ENCODE peak calls at places on chromosomes 5 and 9, in eight cellular contexts. One of them, this sample, is unnamed.

GRCh38 chr5:179371681-179372675 is 26.7 kb upstream of the ADAMTS2 start:
- DNase-seq in endothelial cell: no peak
- DNase-seq in ascending aorta: no peak
- DNase-seq in psoas muscle: peak; percentile 40
- DNase-seq in tibial nerve: no peak
- DNase-seq in endothelial cell of umbilical vein: no peak
- DNase-seq in neural crest cell: no peak
- DNase-seq in nephron progenitor cell: no peak
- DNase-seq in this sample: peak; percentile 71

GRCh38 chr9:38256461-38256860 is 136.0 kb upstream of the ALDH1B1 start:
- DNase-seq in endothelial cell: no peak
- DNase-seq in ascending aorta: no peak
- DNase-seq in psoas muscle: no peak
- DNase-seq in tibial nerve: no peak
- DNase-seq in endothelial cell of umbilical vein: no peak
- DNase-seq in neural crest cell: no peak
- DNase-seq in nephron progenitor cell: no peak
- DNase-seq in this sample: no peak

GRCh38 chr5:86679529-86679928 is 61.8 kb downstream of the COX7C start:
- DNase-seq in endothelial cell: no peak
- DNase-seq in ascending aorta: no peak
- DNase-seq in psoas muscle: no peak
- DNase-seq in tibial nerve: peak; percentile 52
- DNase-seq in endothelial cell of umbilical vein: peak; percentile 87
- DNase-seq in neural crest cell: no peak
- DNase-seq in nephron progenitor cell: peak; percentile 2
- DNase-seq in this sample: no peak

GRCh38 chr5:51558682-51559081 is 175.4 kb downstream of the ISL1 start:
- DNase-seq in endothelial cell: no peak
- DNase-seq in ascending aorta: no peak
- DNase-seq in psoas muscle: no peak
- DNase-seq in tibial nerve: no peak
- DNase-seq in endothelial cell of umbilical vein: no peak
- DNase-seq in neural crest cell: no peak
- DNase-seq in nephron progenitor cell: no peak
- DNase-seq in this sample: no peak

GRCh38 chr5:78886650-78887230 is 98.4 kb downstream of the ARSB start:
- DNase-seq in endothelial cell: no peak
- DNase-seq in ascending aorta: no peak
- DNase-seq in psoas muscle: no peak
- DNase-seq in tibial nerve: no peak
- DNase-seq in endothelial cell of umbilical vein: peak; percentile 41
- DNase-seq in neural crest cell: no peak
- DNase-seq in nephron progenitor cell: no peak
- DNase-seq in this sample: no peak

GRCh38 chr9:107422189-107422802 is 67.3 kb downstream of the KLF4 start:
- DNase-seq in endothelial cell: peak; percentile 84
- DNase-seq in ascending aorta: no peak
- DNase-seq in psoas muscle: peak; percentile 77
- DNase-seq in tibial nerve: peak; percentile 41
- DNase-seq in endothelial cell of umbilical vein: peak; percentile 58
- DNase-seq in neural crest cell: peak; percentile 68
- DNase-seq in nephron progenitor cell: peak; percentile 78
- DNase-seq in this sample: peak; percentile 78

GRCh38 chr9:106869458-106869857 is 6.5 kb downstream of the ZNF462 start:
- DNase-seq in endothelial cell: no peak
- DNase-seq in ascending aorta: no peak
- DNase-seq in psoas muscle: no peak
- DNase-seq in tibial nerve: no peak
- DNase-seq in endothelial cell of umbilical vein: peak; percentile 73
- DNase-seq in neural crest cell: no peak
- DNase-seq in nephron progenitor cell: no peak
- DNase-seq in this sample: no peak

GRCh38 chr5:59189482-59189881 is 606.6 kb downstream of the RAB3C start:
- DNase-seq in endothelial cell: no peak
- DNase-seq in ascending aorta: no peak
- DNase-seq in psoas muscle: no peak
- DNase-seq in tibial nerve: no peak
- DNase-seq in endothelial cell of umbilical vein: peak; percentile 12
- DNase-seq in neural crest cell: no peak
- DNase-seq in nephron progenitor cell: no peak
- DNase-seq in this sample: no peak

GRCh38 chr5:172778223-172778814 is 7.3 kb upstream of the DUSP1 start:
- DNase-seq in endothelial cell: no peak
- DNase-seq in ascending aorta: no peak
- DNase-seq in psoas muscle: peak; percentile 59
- DNase-seq in tibial nerve: peak; percentile 59
- DNase-seq in endothelial cell of umbilical vein: peak; percentile 65
- DNase-seq in neural crest cell: no peak
- DNase-seq in nephron progenitor cell: no peak
- DNase-seq in this sample: no peak

GRCh38 chr5:169646856-169647255 is 9.8 kb downstream of the DOCK2 start:
- DNase-seq in endothelial cell: no peak
- DNase-seq in ascending aorta: no peak
- DNase-seq in psoas muscle: no peak
- DNase-seq in tibial nerve: no peak
- DNase-seq in endothelial cell of umbilical vein: no peak
- DNase-seq in neural crest cell: no peak
- DNase-seq in nephron progenitor cell: no peak
- DNase-seq in this sample: no peak

GRCh38 chr5:102099766-102100331 is 196.2 kb downstream of the SLCO4C1 start:
- DNase-seq in endothelial cell: no peak
- DNase-seq in ascending aorta: no peak
- DNase-seq in psoas muscle: no peak
- DNase-seq in tibial nerve: no peak
- DNase-seq in endothelial cell of umbilical vein: no peak
- DNase-seq in neural crest cell: no peak
- DNase-seq in nephron progenitor cell: no peak
- DNase-seq in this sample: no peak

GRCh38 chr5:14882658-14883580 is 11.3 kb upstream of the ANKH start:
- DNase-seq in endothelial cell: no peak
- DNase-seq in ascending aorta: no peak
- DNase-seq in psoas muscle: no peak
- DNase-seq in tibial nerve: no peak
- DNase-seq in endothelial cell of umbilical vein: no peak
- DNase-seq in neural crest cell: no peak
- DNase-seq in nephron progenitor cell: no peak
- DNase-seq in this sample: no peak

GRCh38 chr5:64210866-64211265 is 45.2 kb downstream of the RNF180 start:
- DNase-seq in endothelial cell: no peak
- DNase-seq in ascending aorta: no peak
- DNase-seq in psoas muscle: no peak
- DNase-seq in tibial nerve: no peak
- DNase-seq in endothelial cell of umbilical vein: peak; percentile 83
- DNase-seq in neural crest cell: no peak
- DNase-seq in nephron progenitor cell: no peak
- DNase-seq in this sample: no peak

GRCh38 chr9:137632432-137633161 is 13.8 kb downstream of the EHMT1 start:
- DNase-seq in endothelial cell: no peak
- DNase-seq in ascending aorta: no peak
- DNase-seq in psoas muscle: no peak
- DNase-seq in tibial nerve: no peak
- DNase-seq in endothelial cell of umbilical vein: peak; percentile 81
- DNase-seq in neural crest cell: no peak
- DNase-seq in nephron progenitor cell: no peak
- DNase-seq in this sample: no peak

GRCh38 chr9:135961277-135961705 is at the start of gene UBAC1:
- DNase-seq in endothelial cell: peak; percentile 97
- DNase-seq in ascending aorta: peak; percentile 86
- DNase-seq in psoas muscle: peak; percentile 98
- DNase-seq in tibial nerve: peak; percentile 87
- DNase-seq in endothelial cell of umbilical vein: peak; percentile 95
- DNase-seq in neural crest cell: peak; percentile 86
- DNase-seq in nephron progenitor cell: peak; percentile 94
- DNase-seq in this sample: peak; percentile 96

GRCh38 chr9:89802809-89803355 is 198.1 kb downstream of the GADD45G start:
- DNase-seq in endothelial cell: no peak
- DNase-seq in ascending aorta: no peak
- DNase-seq in psoas muscle: peak; percentile 76
- DNase-seq in tibial nerve: peak; percentile 55
- DNase-seq in endothelial cell of umbilical vein: no peak
- DNase-seq in neural crest cell: no peak
- DNase-seq in nephron progenitor cell: no peak
- DNase-seq in this sample: no peak

GRCh38 chr9:83327750-83328622 is 210.2 kb downstream of the FRMD3 start:
- DNase-seq in endothelial cell: no peak
- DNase-seq in ascending aorta: no peak
- DNase-seq in psoas muscle: no peak
- DNase-seq in tibial nerve: no peak
- DNase-seq in endothelial cell of umbilical vein: no peak
- DNase-seq in neural crest cell: no peak
- DNase-seq in nephron progenitor cell: no peak
- DNase-seq in this sample: no peak

GRCh38 chr9:83334320-83334719 is 203.9 kb downstream of the FRMD3 start:
- DNase-seq in endothelial cell: peak; percentile 82
- DNase-seq in ascending aorta: peak; percentile 18
- DNase-seq in psoas muscle: peak; percentile 91
- DNase-seq in tibial nerve: peak; percentile 89
- DNase-seq in endothelial cell of umbilical vein: peak; percentile 74
- DNase-seq in neural crest cell: peak; percentile 81
- DNase-seq in nephron progenitor cell: peak; percentile 83
- DNase-seq in this sample: peak; percentile 89

GRCh38 chr9:83327323-83327722 is 210.9 kb downstream of the FRMD3 start:
- DNase-seq in endothelial cell: no peak
- DNase-seq in ascending aorta: no peak
- DNase-seq in psoas muscle: no peak
- DNase-seq in tibial nerve: no peak
- DNase-seq in endothelial cell of umbilical vein: no peak
- DNase-seq in neural crest cell: no peak
- DNase-seq in nephron progenitor cell: no peak
- DNase-seq in this sample: peak; percentile 20

GRCh38 chr9:83330207-83331196 is 207.7 kb downstream of the FRMD3 start:
- DNase-seq in endothelial cell: no peak
- DNase-seq in ascending aorta: no peak
- DNase-seq in psoas muscle: no peak
- DNase-seq in tibial nerve: no peak
- DNase-seq in endothelial cell of umbilical vein: no peak
- DNase-seq in neural crest cell: no peak
- DNase-seq in nephron progenitor cell: no peak
- DNase-seq in this sample: no peak
- TF ChIP-seq CTCF in endothelial cell: no peak
- TF ChIP-seq CTCF in ascending aorta: no peak
- TF ChIP-seq CTCF in psoas muscle: no peak
- TF ChIP-seq CTCF in tibial nerve: no peak
- TF ChIP-seq CTCF in endothelial cell of umbilical vein: no peak
- TF ChIP-seq CTCF in neural crest cell: peak; percentile 38
- TF ChIP-seq CTCF in nephron progenitor cell: no peak
- TF ChIP-seq CTCF in this sample: no peak

GRCh38 chr5:164679461-164679860 is 1174.0 kb downstream of the MAT2B start:
- DNase-seq in endothelial cell: no peak
- DNase-seq in ascending aorta: no peak
- DNase-seq in psoas muscle: no peak
- DNase-seq in tibial nerve: no peak
- DNase-seq in endothelial cell of umbilical vein: no peak
- DNase-seq in neural crest cell: no peak
- DNase-seq in nephron progenitor cell: no peak
- DNase-seq in this sample: no peak
- TF ChIP-seq CTCF in endothelial cell: no peak
- TF ChIP-seq CTCF in ascending aorta: no peak
- TF ChIP-seq CTCF in psoas muscle: no peak
- TF ChIP-seq CTCF in tibial nerve: no peak
- TF ChIP-seq CTCF in endothelial cell of umbilical vein: no peak
- TF ChIP-seq CTCF in neural crest cell: no peak
- TF ChIP-seq CTCF in nephron progenitor cell: no peak
- TF ChIP-seq CTCF in this sample: no peak

GRCh38 chr9:129552064-129552463 is 68.8 kb downstream of the C9orf50 start:
- DNase-seq in endothelial cell: no peak
- DNase-seq in ascending aorta: no peak
- DNase-seq in psoas muscle: no peak
- DNase-seq in tibial nerve: no peak
- DNase-seq in endothelial cell of umbilical vein: no peak
- DNase-seq in neural crest cell: no peak
- DNase-seq in nephron progenitor cell: no peak
- DNase-seq in this sample: no peak

GRCh38 chr9:129554649-129555048 is 66.3 kb downstream of the C9orf50 start:
- DNase-seq in endothelial cell: no peak
- DNase-seq in ascending aorta: no peak
- DNase-seq in psoas muscle: peak; percentile 31
- DNase-seq in tibial nerve: no peak
- DNase-seq in endothelial cell of umbilical vein: peak; percentile 18
- DNase-seq in neural crest cell: no peak
- DNase-seq in nephron progenitor cell: no peak
- DNase-seq in this sample: no peak

GRCh38 chr9:129551393-129551973 is 69.4 kb downstream of the C9orf50 start:
- DNase-seq in endothelial cell: no peak
- DNase-seq in ascending aorta: no peak
- DNase-seq in psoas muscle: no peak
- DNase-seq in tibial nerve: no peak
- DNase-seq in endothelial cell of umbilical vein: no peak
- DNase-seq in neural crest cell: no peak
- DNase-seq in nephron progenitor cell: no peak
- DNase-seq in this sample: no peak

GRCh38 chr9:129555512-129556203 is 65.2 kb downstream of the C9orf50 start:
- DNase-seq in endothelial cell: no peak
- DNase-seq in ascending aorta: no peak
- DNase-seq in psoas muscle: peak; percentile 46
- DNase-seq in tibial nerve: no peak
- DNase-seq in endothelial cell of umbilical vein: no peak
- DNase-seq in neural crest cell: no peak
- DNase-seq in nephron progenitor cell: no peak
- DNase-seq in this sample: no peak

DNA sequence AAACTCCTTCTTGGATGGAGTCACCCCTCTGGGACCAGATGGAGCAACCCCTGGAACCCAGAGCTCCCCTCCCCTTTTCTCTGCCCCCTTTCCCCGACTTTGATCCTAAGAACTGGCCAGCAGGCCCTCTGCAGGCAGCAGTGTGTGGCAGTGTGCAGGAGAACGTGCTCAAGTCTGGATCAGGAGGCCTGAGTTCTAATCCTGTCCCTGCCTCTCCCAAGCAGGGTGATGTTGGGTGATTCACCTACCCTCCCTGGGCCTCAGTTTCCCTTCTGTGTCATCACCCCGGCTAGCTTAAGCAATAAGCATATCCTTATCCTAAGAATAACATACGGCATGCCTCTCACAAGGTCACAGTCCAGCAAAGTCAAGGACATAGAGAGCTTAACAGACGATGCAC is 67.6 kb downstream of the C9orf50 start:
- DNase-seq in endothelial cell: no peak
- DNase-seq in ascending aorta: no peak
- DNase-seq in psoas muscle: no peak
- DNase-seq in tibial nerve: no peak
- DNase-seq in endothelial cell of umbilical vein: no peak
- DNase-seq in neural crest cell: no peak
- DNase-seq in nephron progenitor cell: no peak
- DNase-seq in this sample: no peak
- TF ChIP-seq CTCF in endothelial cell: no peak
- TF ChIP-seq CTCF in ascending aorta: no peak
- TF ChIP-seq CTCF in psoas muscle: no peak
- TF ChIP-seq CTCF in tibial nerve: no peak
- TF ChIP-seq CTCF in endothelial cell of umbilical vein: no peak
- TF ChIP-seq CTCF in neural crest cell: no peak
- TF ChIP-seq CTCF in nephron progenitor cell: no peak
- TF ChIP-seq CTCF in this sample: no peak

DNA sequence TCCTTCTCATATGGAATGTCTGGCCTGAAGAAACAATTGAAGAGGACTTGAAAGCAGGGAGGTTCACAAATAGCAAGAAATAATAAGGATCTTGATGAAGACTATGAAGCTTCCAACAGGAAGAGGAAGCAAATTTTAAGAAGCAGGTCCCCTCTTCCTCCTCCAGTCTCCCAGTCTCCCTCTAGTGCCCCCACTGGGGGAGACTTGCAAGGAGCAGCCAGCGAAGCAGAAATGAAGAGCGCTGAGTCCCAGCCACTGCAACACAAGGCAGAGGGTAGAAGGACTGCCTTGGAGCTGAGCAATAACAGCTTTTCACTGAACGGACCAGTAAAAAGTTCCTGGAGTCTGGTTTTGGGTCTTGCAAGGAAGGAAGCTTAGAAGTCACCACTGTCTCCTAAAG is 32.6 kb upstream of the ACO1 start:
- DNase-seq in endothelial cell: no peak
- DNase-seq in ascending aorta: no peak
- DNase-seq in psoas muscle: no peak
- DNase-seq in tibial nerve: no peak
- DNase-seq in endothelial cell of umbilical vein: no peak
- DNase-seq in neural crest cell: no peak
- DNase-seq in nephron progenitor cell: peak; percentile 11
- DNase-seq in this sample: peak; percentile 40
- TF ChIP-seq CTCF in endothelial cell: no peak
- TF ChIP-seq CTCF in ascending aorta: no peak
- TF ChIP-seq CTCF in psoas muscle: no peak
- TF ChIP-seq CTCF in tibial nerve: no peak
- TF ChIP-seq CTCF in endothelial cell of umbilical vein: no peak
- TF ChIP-seq CTCF in neural crest cell: peak; percentile 25
- TF ChIP-seq CTCF in nephron progenitor cell: peak; percentile 32
- TF ChIP-seq CTCF in this sample: no peak